ENCODE peak calls at places on chromosomes 12 and 14, in four cellular contexts. Z, B, P and Y are unnamed samples.

GRCh38 chr12:77299001-77299400 is 233.6 kb upstream of the E2F7 start:
- DNase-seq in B (no peak), Z (no peak), P (no peak), Y (no peak)

GRCh38 chr12:66273147-66273546 is 29.1 kb upstream of the HELB start:
- DNase-seq in P (no peak), Z (no peak), B (no peak), Y (no peak)

GRCh38 chr12:48865441-48866290 is at the start of gene RND1:
- DNase-seq in Z (peak), B (peak), P (peak), Y (peak)

GRCh38 chr14:64720190-64720589 is 16.0 kb downstream of the PLEKHG3 start:
- DNase-seq in Z (peak), B (peak), P (peak), Y (peak)

GRCh38 chr14:50985816-50986396 is 41.6 kb upstream of the PYGL start:
- DNase-seq in Z (no peak), P (no peak), B (peak), Y (no peak)

GRCh38 chr14:100155881-100156645 is 3.4 kb downstream of the DEGS2 start:
- DNase-seq in P (no peak), Z (no peak), B (no peak), Y (no peak)

GRCh38 chr12:91109148-91109564 is 2.1 kb downstream of the LUM start:
- DNase-seq in Z (peak), B (peak), P (no peak), Y (peak)

GRCh38 chr14:58414845-58415244 is 12.5 kb downstream of the TIMM9 start:
- DNase-seq in Z (peak), B (peak), P (no peak), Y (no peak)

GRCh38 chr12:122855071-122855829 is 20.0 kb downstream of the HIP1R start:
- DNase-seq in Z (no peak), B (no peak), P (no peak), Y (no peak)

GRCh38 chr12:5166976-5167375 is 123.3 kb downstream of the KCNA5 start:
- DNase-seq in Z (peak), B (no peak), P (peak), Y (peak)

GRCh38 chr14:76987956-76988520 is 40.5 kb downstream of the IRF2BPL start:
- DNase-seq in Z (no peak), P (no peak), B (peak), Y (no peak)